ENCODE peak calls at places on chromosomes 11 and 22, in ten cellular contexts. A is esophagus squamous epithelium, S is body of pancreas, N is tibial artery, X is tibial nerve, L is fibroblast of mammary gland, T is cardiac fibroblast, M is astrocyte of the spinal cord, P is heart right ventricle, J is cardiac muscle cell. E is an unnamed sample.

GRCh38 chr11:17314232-17314547 is 37.4 kb upstream of the NCR3LG1 start:
- DNase-seq in L (peak; percentile 90), T (peak; percentile 88), A (no peak), M (peak; percentile 78), X (no peak), P (no peak), J (peak; percentile 78), S (no peak), N (no peak), E (peak; percentile 75)

GRCh38 chr22:20551805-20552449 is 44.5 kb downstream of the MED15 start:
- DNase-seq in S (peak; percentile 85), X (no peak), T (peak; percentile 34), J (peak; percentile 19), A (no peak), N (peak; percentile 59), L (no peak), P (peak; percentile 46), M (no peak), E (no peak)

GRCh38 chr11:112297248-112297866 is 36.7 kb upstream of the PLET1 start:
- DNase-seq in M (no peak), N (no peak), P (no peak), T (no peak), A (no peak), J (no peak), X (no peak), S (no peak), L (no peak), E (no peak)

GRCh38 chr11:64436025-64436424 is 77.1 kb downstream of the RPS6KA4 start:
- DNase-seq in S (no peak), L (peak; percentile 28), J (no peak), M (no peak), T (peak; percentile 7), A (no peak), X (no peak), P (no peak), N (no peak), E (no peak)

GRCh38 chr11:369336-370018 is at the start of gene B4GALNT4:
- DNase-seq in N (no peak), L (no peak), T (no peak), M (no peak), S (peak; percentile 35), X (no peak), A (no peak), P (no peak), J (peak; percentile 41), E (peak; percentile 73)

GRCh38 chr11:1081601-1082311 is 7.1 kb downstream of the MUC2 start:
- DNase-seq in X (peak; percentile 0), L (no peak), S (peak; percentile 4), P (no peak), J (no peak), T (no peak), M (no peak), A (no peak), N (no peak), E (no peak)

GRCh38 chr22:19643448-19644313 is 70.6 kb upstream of the SEPTIN5 start:
- DNase-seq in T (peak; percentile 17), A (no peak), L (no peak), J (peak; percentile 13), X (no peak), M (no peak), S (no peak), N (peak; percentile 10), P (no peak), E (peak; percentile 15)

GRCh38 chr11:23732026-23732425 is 764.8 kb upstream of the LUZP2 start:
- DNase-seq in J (no peak), M (peak; percentile 59), A (no peak), N (no peak), L (no peak), T (no peak), X (no peak), P (no peak), S (no peak), E (peak; percentile 4)

GRCh38 chr11:44036811-44037657 is 10.7 kb upstream of the ACCSL start:
- DNase-seq in X (peak; percentile 70), M (peak; percentile 79), T (peak; percentile 93), J (peak; percentile 93), A (no peak), L (peak; percentile 89), P (peak; percentile 86), N (peak; percentile 93), S (peak; percentile 81), E (peak; percentile 90)

GRCh38 chr11:126790550-126790981 is 210.0 kb downstream of the KIRREL3 start:
- DNase-seq in X (no peak), A (no peak), S (no peak), M (peak; percentile 89), L (peak; percentile 85), P (no peak), N (no peak), J (peak; percentile 73), T (peak; percentile 88), E (peak; percentile 85)

DNA sequence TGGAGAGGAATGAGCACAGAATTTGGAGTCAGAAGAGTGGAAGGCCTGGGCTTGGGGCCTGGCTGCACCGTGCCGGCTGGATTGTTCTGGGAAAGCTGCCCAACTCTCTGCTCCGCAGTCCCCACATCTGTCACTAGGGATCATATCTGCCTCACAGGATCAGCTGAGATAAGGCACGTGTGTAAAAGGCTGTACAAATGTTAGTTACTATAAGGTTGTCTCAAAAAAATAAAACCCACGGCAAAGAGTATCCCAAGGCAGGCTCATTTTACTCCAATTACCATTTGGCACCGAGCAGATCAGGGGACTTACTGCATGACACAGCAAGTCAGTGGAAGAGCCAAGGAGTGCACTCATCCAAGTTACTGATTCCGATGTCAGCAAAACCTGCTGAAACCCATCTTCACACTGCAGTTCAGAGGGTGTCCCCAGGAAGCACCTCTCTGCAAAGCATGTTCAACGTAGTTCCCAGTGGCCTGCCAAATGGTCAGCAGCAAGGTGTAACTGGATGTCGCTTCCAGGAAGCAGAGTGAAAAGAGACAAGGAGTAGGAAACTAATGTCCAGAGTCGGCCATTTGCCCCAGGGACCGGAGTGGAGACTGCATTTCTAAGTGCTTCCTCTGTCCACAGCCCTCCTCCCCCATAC is 18.1 kb upstream of the MRTFA start:
- DNase-seq in N (peak; percentile 67), A (no peak), P (peak; percentile 77), S (peak; percentile 58), J (peak; percentile 69), T (peak; percentile 67), L (peak; percentile 85), M (peak; percentile 59), X (peak; percentile 34), E (peak; percentile 85)
- TF ChIP-seq CTCF in N (peak; percentile 60), A (no peak), P (peak; percentile 33), S (no peak), J (no peak), T (peak; percentile 28), L (peak; percentile 26), M (peak; percentile 30), X (no peak), E (peak; percentile 10)

GRCh38 chr11:130070109-130070828 is 575 bp downstream of the APLP2 start:
- DNase-seq in N (no peak), J (peak; percentile 46), X (no peak), A (no peak), M (peak; percentile 28), S (peak; percentile 65), L (no peak), T (peak; percentile 28), P (no peak), E (peak; percentile 55)

GRCh38 chr11:130070829-130071205 is 1.1 kb downstream of the APLP2 start:
- DNase-seq in S (peak; percentile 24), T (peak; percentile 32), J (peak; percentile 42), L (no peak), A (no peak), X (no peak), M (peak; percentile 43), N (no peak), P (no peak), E (peak; percentile 56)

GRCh38 chr11:130068546-130068985 is 1.1 kb upstream of the APLP2 start:
- DNase-seq in T (no peak), A (no peak), M (no peak), X (no peak), L (no peak), J (no peak), S (no peak), N (no peak), P (no peak), E (no peak)

GRCh38 chr11:130069684-130070108 is at the start of gene APLP2:
- DNase-seq in J (peak; percentile 99), S (peak; percentile 99), M (peak; percentile 99), L (peak; percentile 95), P (peak; percentile 100), T (peak; percentile 98), N (peak; percentile 100), X (peak; percentile 99), A (peak; percentile 98), E (peak; percentile 99)

GRCh38 chr11:130068986-130069683 is 559 bp upstream of the APLP2 start:
- DNase-seq in T (peak; percentile 91), N (peak; percentile 83), A (no peak), P (peak; percentile 85), J (peak; percentile 95), X (peak; percentile 43), L (peak; percentile 90), M (peak; percentile 90), S (peak; percentile 72), E (peak; percentile 96)
- H3K4me3 ChIP-seq in T (peak overlapping the region; percentile 63), N (peak overlapping the region; percentile 96), A (peak overlapping the region; percentile 92), P (peak overlapping the region; percentile 72), J (peak overlapping the region; percentile 43), X (peak overlapping the region; percentile 96), L (peak overlapping the region; percentile 55), M (peak overlapping the region; percentile 55), S (peak overlapping the region; percentile 34), E (peak overlapping the region; percentile 55)

DNA sequence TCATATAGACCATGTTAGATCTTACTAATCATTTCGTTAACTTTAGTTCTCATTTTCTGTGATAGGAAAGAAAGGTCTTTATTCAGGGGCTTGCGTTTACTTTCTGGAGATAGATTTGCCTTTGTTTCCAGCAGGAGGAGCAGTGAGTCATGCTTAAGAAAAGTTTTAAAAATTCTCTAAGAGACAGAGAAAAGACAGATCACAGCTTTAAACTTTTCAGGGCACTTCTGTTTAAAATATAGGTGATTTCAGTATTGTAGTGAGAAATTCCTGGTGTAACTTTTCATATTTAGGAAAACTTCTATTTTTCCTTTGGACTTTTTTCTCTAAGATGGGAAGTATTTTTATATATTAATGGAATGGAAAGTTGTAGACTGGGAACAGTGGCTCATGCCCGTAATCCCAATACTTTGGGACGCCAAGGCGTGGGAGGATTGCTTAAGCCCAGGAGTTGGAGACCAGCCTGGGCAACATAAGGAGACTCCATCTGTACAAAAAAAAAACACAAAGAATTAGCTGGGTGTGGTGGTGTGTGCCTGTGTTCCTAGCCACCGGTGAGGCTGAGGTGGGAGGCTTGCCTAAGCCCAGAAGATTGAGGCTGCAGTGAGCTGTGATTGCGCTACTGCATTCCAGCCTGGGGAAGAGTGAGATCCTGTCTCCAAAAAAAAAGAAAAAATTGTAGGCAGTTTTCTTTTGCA is 60.3 kb downstream of the ATXN10 start:
- DNase-seq in A (no peak), S (no peak), L (peak; percentile 55), N (no peak), J (peak; percentile 51), X (no peak), P (no peak), M (peak; percentile 62), T (peak; percentile 45), E (peak; percentile 28)
- TF ChIP-seq CTCF in A (no peak), S (no peak), L (peak; percentile 39), N (no peak), J (peak; percentile 53), X (no peak), P (peak; percentile 32), M (peak; percentile 65), T (peak; percentile 30), E (peak; percentile 48)

DNA sequence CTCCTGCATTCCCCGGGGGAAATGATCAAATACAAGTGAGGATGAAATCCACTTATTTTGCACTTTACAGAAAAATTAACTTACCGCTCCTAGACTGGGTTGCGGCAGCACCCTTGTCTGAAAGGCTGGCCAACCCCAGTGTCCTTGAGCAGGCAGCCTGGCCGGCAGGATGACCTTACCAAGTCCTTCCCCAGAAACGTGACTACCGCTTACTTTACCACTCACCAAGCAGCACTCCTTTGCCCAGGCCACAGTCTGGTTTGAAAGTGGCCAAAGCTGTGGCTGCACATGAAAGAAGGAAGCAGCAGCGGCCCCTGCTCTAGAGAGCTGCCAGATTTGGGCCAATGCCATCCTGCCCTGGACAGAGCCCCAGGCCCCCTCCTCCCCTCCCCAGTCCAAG is 20.3 kb downstream of the MYH9 start:
- DNase-seq in J (no peak), N (no peak), X (no peak), A (no peak), L (no peak), P (no peak), S (peak; percentile 56), T (peak; percentile 48), M (no peak), E (no peak)
- H3K4me3 ChIP-seq in J (no peak overlapping the region), N (peak overlapping the region; percentile 40), X (no peak overlapping the region), A (peak overlapping the region; percentile 34), L (no peak overlapping the region), P (peak overlapping the region; percentile 25), S (no peak overlapping the region), T (no peak overlapping the region), M (no peak overlapping the region), E (no peak overlapping the region)

E was measured in foreskin fibroblast.